ENCODE peak calls at places on chromosome X, in seven cellular contexts. Q is iPS DF 6.9, R is OCI-LY7, Z is iris pigment epithelial cell, M is RCC 7860, F is astrocyte of the spinal cord, T is A549. A is an unnamed sample.

GRCh38 chrX:121254336-121254735 is 206.9 kb downstream of the GLUD2 start:
- DNase-seq in M (no peak), T (peak), R (no peak), Z (peak), F (no peak), Q (peak), A (no peak)

GRCh38 chrX:6005856-6006255 is 222.8 kb downstream of the NLGN4X start:
- DNase-seq in Q (no peak), Z (no peak), T (no peak), M (no peak), R (no peak), F (no peak), A (no peak)

GRCh38 chrX:66014560-66014959 is 25.3 kb downstream of the VSIG4 start:
- DNase-seq in F (no peak), T (no peak), Q (no peak), Z (no peak), M (no peak), R (no peak), A (no peak)

GRCh38 chrX:18617351-18617750 is 54.6 kb downstream of the RS1 start:
- DNase-seq in T (peak), Q (no peak), R (no peak), F (peak), M (peak), Z (peak), A (peak)

GRCh38 chrX:153519569-153520285 is 2.3 kb downstream of the ATP2B3 start:
- DNase-seq in M (peak), Q (no peak), Z (peak), F (no peak), R (no peak), T (no peak), A (no peak)

GRCh38 chrX:13220916-13221315 is 98.9 kb downstream of the ATXN3L start:
- DNase-seq in M (peak), Z (peak), F (peak), R (no peak), T (no peak), Q (no peak), A (no peak)

GRCh38 chrX:83512111-83512510 is 4.0 kb downstream of the POU3F4 start:
- DNase-seq in R (no peak), T (no peak), Q (no peak), M (no peak), Z (no peak), F (peak), A (no peak)

GRCh38 chrX:133610056-133610455 is 194.8 kb upstream of the GPC4 start:
- DNase-seq in R (no peak), M (no peak), T (no peak), Q (no peak), Z (no peak), F (peak), A (no peak)

GRCh38 chrX:68808686-68809357 is 20.0 kb upstream of the EFNB1 start:
- DNase-seq in F (peak), Z (peak), M (no peak), T (peak), R (no peak), Q (no peak), A (no peak)